ENCODE peak calls at places on chromosomes 16 and 17, in nine cellular contexts. M, W, Q, R, N, V, S, J and A are unnamed samples.

GRCh38 chr17:46943511-46944393 is 20.8 kb downstream of the GOSR2 start:
- DNase-seq in M (no peak), N (no peak), V (peak; percentile 48), W (peak; percentile 69), Q (no peak), S (no peak), R (no peak), J (no peak), A (no peak)

GRCh38 chr17:78789663-78790181 is 7.6 kb upstream of the CYTH1 start:
- DNase-seq in W (no peak), V (peak; percentile 46), M (peak; percentile 90), R (peak; percentile 66), N (peak; percentile 50), Q (no peak), J (peak; percentile 75), S (no peak), A (peak; percentile 87)

GRCh38 chr16:86571197-86571915 is 4.7 kb downstream of the FOXC2 start:
- DNase-seq in J (no peak), Q (no peak), M (no peak), W (no peak), S (no peak), V (no peak), R (no peak), N (no peak), A (peak; percentile 71)

GRCh38 chr17:83076930-83077329 is 2.5 kb upstream of the METRNL start:
- DNase-seq in W (no peak), J (no peak), R (no peak), S (no peak), Q (peak; percentile 46), N (no peak), M (peak; percentile 58), V (peak; percentile 71), A (no peak)

GRCh38 chr16:65660390-65660789 is 538.5 kb upstream of the CDH11 start:
- DNase-seq in S (peak; percentile 72), W (no peak), Q (no peak), R (no peak), J (no peak), M (no peak), V (no peak), N (no peak), A (no peak)

GRCh38 chr16:88782454-88783390 is 2.3 kb downstream of the PIEZO1 start:
- DNase-seq in R (peak; percentile 36), S (peak; percentile 94), W (peak; percentile 86), M (no peak), Q (no peak), N (no peak), J (no peak), V (no peak), A (no peak)

GRCh38 chr17:82241183-82241925 is 12.5 kb downstream of the SLC16A3 start:
- DNase-seq in W (no peak), S (peak; percentile 81), N (no peak), R (peak; percentile 50), M (peak; percentile 63), Q (peak; percentile 97), V (peak; percentile 76), J (peak; percentile 83), A (peak; percentile 88)

GRCh38 chr17:79982986-79983385 is 52.7 kb downstream of the TBC1D16 start:
- DNase-seq in W (no peak), S (no peak), V (no peak), Q (no peak), R (no peak), N (no peak), J (no peak), M (no peak), A (peak; percentile 47)

GRCh38 chr17:79630120-79630519 is 19.3 kb upstream of the RBFOX3 start:
- DNase-seq in R (no peak), V (peak; percentile 11), W (no peak), S (no peak), Q (no peak), M (no peak), N (no peak), J (no peak), A (peak; percentile 2)

GRCh38 chr17:28854457-28855382 is at the start of gene ERAL1:
- DNase-seq in N (peak; percentile 72), M (peak; percentile 90), V (peak; percentile 88), Q (peak; percentile 89), S (peak; percentile 91), R (peak; percentile 87), J (peak; percentile 86), W (peak; percentile 76), A (peak; percentile 83)

GRCh38 chr17:43928606-43929005 is 13.7 kb downstream of the PPY start:
- DNase-seq in V (no peak), J (no peak), R (no peak), N (no peak), W (no peak), M (no peak), Q (no peak), S (no peak), A (no peak)

GRCh38 chr17:45755050-45755449 is 29.1 kb upstream of the CRHR1 start:
- DNase-seq in Q (no peak), W (no peak), S (no peak), V (no peak), R (no peak), N (no peak), M (no peak), J (no peak), A (no peak)

GRCh38 chr16:87149051-87149450 is 168.1 kb downstream of the C16orf95 start:
- DNase-seq in S (no peak), Q (no peak), J (no peak), V (no peak), N (no peak), R (no peak), W (peak; percentile 58), M (no peak), A (no peak)

GRCh38 chr16:25553711-25554436 is 137.9 kb upstream of the HS3ST4 start:
- DNase-seq in Q (no peak), S (peak; percentile 92), W (no peak), M (no peak), R (no peak), V (no peak), N (no peak), J (no peak), A (no peak)

GRCh38 chr17:77273397-77274136 is 132.8 kb downstream of the SEC14L1 start:
- DNase-seq in R (no peak), Q (no peak), S (no peak), J (no peak), V (peak; percentile 7), W (no peak), M (no peak), N (no peak), A (no peak)

GRCh38 chr17:77286641-77287431 is 146.1 kb downstream of the SEC14L1 start:
- DNase-seq in W (peak; percentile 97), N (no peak), V (peak; percentile 88), Q (no peak), M (peak; percentile 85), S (peak; percentile 95), J (peak; percentile 67), R (no peak), A (no peak)

GRCh38 chr17:17682737-17683675 is 1.7 kb downstream of the RAI1 start:
- DNase-seq in W (no peak), N (peak; percentile 32), M (peak; percentile 83), R (peak; percentile 63), S (peak; percentile 58), V (peak; percentile 83), J (peak; percentile 71), Q (peak; percentile 30), A (peak; percentile 79)

GRCh38 chr17:74059471-74059870 is 144.0 kb upstream of the RPL38 start:
- DNase-seq in Q (no peak), J (no peak), M (no peak), W (no peak), N (no peak), V (no peak), R (no peak), S (no peak), A (no peak)

DNA sequence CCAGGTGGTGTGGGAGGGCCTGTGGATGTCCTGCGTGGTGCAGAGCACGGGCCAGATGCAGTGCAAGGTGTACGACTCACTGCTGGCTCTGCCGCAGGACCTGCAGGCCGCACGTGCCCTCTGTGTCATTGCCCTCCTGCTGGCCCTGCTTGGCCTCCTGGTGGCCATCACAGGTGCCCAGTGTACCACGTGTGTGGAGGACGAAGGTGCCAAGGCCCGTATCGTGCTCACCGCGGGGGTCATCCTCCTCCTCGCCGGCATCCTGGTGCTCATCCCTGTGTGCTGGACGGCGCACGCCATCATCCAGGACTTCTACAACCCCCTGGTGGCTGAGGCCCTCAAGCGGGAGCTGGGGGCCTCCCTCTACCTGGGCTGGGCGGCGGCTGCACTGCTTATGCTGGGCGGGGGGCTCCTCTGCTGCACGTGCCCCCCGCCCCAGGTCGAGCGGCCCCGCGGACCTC is 798 bp downstream of the CLDN9 start:
- DNase-seq in M (no peak), S (no peak), J (no peak), W (peak; percentile 68), V (no peak), R (no peak), N (no peak), Q (no peak), A (no peak)
- TF ChIP-seq CTCF in M (no peak), S (no peak), J (no peak), W (peak; percentile 26), V (no peak), R (no peak), N (no peak), Q (no peak), A (no peak)

GRCh38 chr17:30380106-30380420 is 1.3 kb downstream of the CPD start:
- DNase-seq in Q (no peak), N (no peak), W (no peak), S (peak; percentile 23), V (no peak), J (no peak), M (no peak), R (no peak), A (no peak)
- TF ChIP-seq CTCF in Q (no peak), N (no peak), W (no peak), S (no peak), V (no peak), J (no peak), M (no peak), R (no peak), A (no peak)

DNA sequence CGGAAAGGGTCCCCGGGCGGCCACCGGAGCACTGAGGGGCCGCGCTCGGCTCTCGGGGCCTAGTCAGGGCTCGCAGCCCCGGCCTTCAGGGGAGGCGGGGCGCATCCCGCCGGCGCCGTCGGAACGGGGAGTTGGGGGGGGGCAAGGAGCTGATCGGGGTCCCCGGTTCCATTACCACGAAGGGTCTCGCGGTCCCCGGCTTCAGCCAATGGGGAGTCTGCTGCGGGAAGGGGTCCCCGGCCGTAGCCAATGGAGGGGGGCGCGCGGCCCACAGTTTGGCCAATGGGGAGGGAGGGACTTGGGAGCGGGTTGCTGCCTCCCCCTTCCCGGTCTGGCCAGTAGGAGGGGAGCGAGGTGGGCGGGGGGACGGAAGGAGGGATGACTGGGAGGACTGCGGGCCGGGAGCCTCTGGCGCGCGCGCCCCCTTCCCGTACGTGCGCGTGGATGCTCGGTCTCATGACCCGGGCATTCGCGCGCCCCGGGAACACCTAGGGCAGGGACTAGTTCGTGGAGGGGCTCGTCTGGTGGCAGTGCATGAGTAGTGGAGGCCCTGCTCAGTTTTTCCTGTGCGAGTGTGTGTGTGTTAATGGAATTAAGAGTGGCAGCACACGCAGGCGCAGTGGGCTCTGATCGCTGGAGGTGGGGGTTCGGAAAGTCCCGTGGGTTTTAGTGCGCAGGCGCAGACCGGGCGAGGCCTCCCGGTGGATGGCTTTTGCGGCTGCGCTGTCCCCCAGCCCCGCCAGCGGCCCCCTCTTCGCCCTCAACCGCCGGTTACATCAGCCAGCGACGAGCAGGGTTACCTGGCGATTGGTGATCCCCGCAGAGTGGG is 1.1 kb downstream of the ATXN2L start:
- DNase-seq in V (peak; percentile 96), R (peak; percentile 96), N (peak; percentile 89), S (peak; percentile 99), M (peak; percentile 94), W (peak; percentile 89), Q (peak; percentile 99), J (peak; percentile 98), A (peak; percentile 97)
- TF ChIP-seq CTCF in V (peak; percentile 33), R (peak; percentile 16), N (peak; percentile 21), S (peak; percentile 15), M (peak; percentile 18), W (no peak), Q (no peak), J (no peak), A (peak; percentile 41)

GRCh38 chr17:57739402-57740224 is 5.5 kb downstream of the CCDC182 start:
- DNase-seq in W (no peak), V (peak; percentile 76), S (peak; percentile 70), N (no peak), Q (peak; percentile 29), J (no peak), M (peak; percentile 30), R (no peak), A (no peak)
- TF ChIP-seq CTCF in W (no peak), V (peak; percentile 45), S (peak; percentile 71), N (no peak), Q (no peak), J (peak; percentile 24), M (no peak), R (peak; percentile 24), A (no peak)